ENCODE peak calls at places on chromosomes 16 and 17, in six cellular contexts. X, F, K, T, P and H are unnamed samples.

GRCh38 chr16:22235839-22236745 is 30.0 kb downstream of the EEF2K start:
- DNase-seq in P (no peak), T (no peak), F (no peak), K (no peak), X (no peak), H (no peak)

GRCh38 chr17:78491236-78492115 is 85.7 kb downstream of the DNAH17 start:
- DNase-seq in X (no peak), T (no peak), K (no peak), P (no peak), F (no peak), H (no peak)

GRCh38 chr17:80860101-80860671 is 131.5 kb upstream of the CHMP6 start:
- DNase-seq in F (no peak), P (no peak), K (no peak), X (no peak), T (no peak), H (no peak)

GRCh38 chr16:84689126-84689525 is 10.7 kb upstream of the USP10 start:
- DNase-seq in K (no peak), X (no peak), P (no peak), F (peak; percentile 95), T (no peak), H (peak; percentile 21)

GRCh38 chr17:3917391-3917931 is 1.2 kb upstream of the P2RX1 start:
- DNase-seq in F (peak; percentile 45), T (no peak), K (no peak), P (no peak), X (no peak), H (no peak)

GRCh38 chr16:54178491-54178976 is 108.1 kb downstream of the IRX3 start:
- DNase-seq in T (no peak), P (no peak), K (peak; percentile 35), X (no peak), F (no peak), H (no peak)

GRCh38 chr16:72722552-72722951 is 325.4 kb downstream of the ZFHX3 start:
- DNase-seq in T (no peak), X (no peak), F (no peak), K (no peak), P (no peak), H (no peak)

GRCh38 chr16:84879569-84880487 is 60.0 kb downstream of the CRISPLD2 start:
- DNase-seq in F (peak; percentile 37), T (no peak), X (no peak), K (no peak), P (no peak), H (no peak)

GRCh38 chr16:54542805-54543504 is 256.4 kb upstream of the IRX3 start:
- DNase-seq in X (no peak), P (no peak), T (no peak), F (no peak), K (peak; percentile 17), H (no peak)

GRCh38 chr16:31453255-31454204 is 5.8 kb upstream of the ARMC5 start:
- DNase-seq in K (no peak), X (no peak), T (no peak), F (peak; percentile 49), P (no peak), H (peak; percentile 61)

GRCh38 chr17:19433727-19434340 is 22.8 kb downstream of the RNF112 start:
- DNase-seq in X (no peak), K (no peak), F (no peak), T (no peak), P (no peak), H (no peak)

GRCh38 chr16:6081320-6081976 is 983.9 kb upstream of the EEF2KMT start:
- DNase-seq in K (no peak), P (peak; percentile 6), X (no peak), F (peak; percentile 9), T (no peak), H (no peak)

GRCh38 chr16:67248401-67249177 is at the start of gene SLC9A5:
- DNase-seq in K (peak; percentile 11), T (peak; percentile 45), X (peak; percentile 25), F (peak; percentile 27), P (peak; percentile 52), H (no peak)

GRCh38 chr16:70460737-70461261 is 6.4 kb downstream of the FCSK start:
- DNase-seq in P (no peak), X (no peak), T (no peak), F (no peak), K (no peak), H (no peak)

GRCh38 chr17:50256826-50257573 is 17.3 kb upstream of the TMEM92 start:
- DNase-seq in X (no peak), P (no peak), K (no peak), F (no peak), T (no peak), H (no peak)

GRCh38 chr16:87677830-87678229 is 75.5 kb downstream of the JPH3 start:
- DNase-seq in F (no peak), P (no peak), K (no peak), X (no peak), T (no peak), H (no peak)

GRCh38 chr16:11152205-11152604 is 103.8 kb downstream of the SOCS1 start:
- DNase-seq in F (no peak), X (no peak), T (no peak), K (no peak), P (no peak), H (no peak)

GRCh38 chr16:1108299-1109252 is 12.5 kb upstream of the C1QTNF8 start:
- DNase-seq in K (no peak), T (no peak), F (peak; percentile 55), P (no peak), X (no peak), H (no peak)

GRCh38 chr17:63950940-63951907 is 19.1 kb upstream of the CD79B start:
- DNase-seq in K (no peak), T (peak; percentile 11), X (no peak), F (no peak), P (peak; percentile 48), H (no peak)

GRCh38 chr17:35523296-35523695 is 14.2 kb downstream of the SLFN12L start:
- DNase-seq in K (no peak), X (no peak), T (no peak), F (no peak), P (no peak), H (no peak)

GRCh38 chr17:2937331-2938003 is 125.9 kb downstream of the OR1D5 start:
- DNase-seq in K (no peak), T (no peak), P (no peak), F (no peak), X (no peak), H (no peak)

GRCh38 chr17:66737524-66737923 is 97.4 kb upstream of the CACNG5 start:
- DNase-seq in T (no peak), P (no peak), K (no peak), F (peak; percentile 61), X (no peak), H (no peak)

GRCh38 chr17:36142806-36143205 is 33.6 kb downstream of the TBC1D3B start:
- DNase-seq in F (no peak), T (no peak), K (no peak), X (no peak), P (no peak), H (no peak)

GRCh38 chr16:368388-369158 is 1.8 kb downstream of the MRPL28 start:
- DNase-seq in F (no peak), P (no peak), K (no peak), X (no peak), T (no peak), H (no peak)

GRCh38 chr17:915416-916201 is 64.0 kb downstream of the NXN start:
- DNase-seq in K (peak; percentile 86), F (peak; percentile 84), P (no peak), X (no peak), T (no peak), H (no peak)

GRCh38 chr16:68450741-68451140 is 2.4 kb upstream of the SMPD3 start:
- DNase-seq in K (no peak), P (no peak), T (no peak), F (no peak), X (no peak), H (no peak)

GRCh38 chr17:2710804-2711607 is 558 bp downstream of the CLUH start:
- DNase-seq in X (peak; percentile 37), F (no peak), K (no peak), T (peak; percentile 10), P (peak; percentile 66), H (no peak)

GRCh38 chr17:74176546-74177001 is 26.9 kb upstream of the RPL38 start:
- DNase-seq in F (peak; percentile 43), X (no peak), K (peak; percentile 90), T (peak; percentile 3), P (peak; percentile 66), H (peak; percentile 36)

GRCh38 chr17:70168044-70168978 is 1.0 kb upstream of the KCNJ2 start:
- DNase-seq in X (no peak), T (no peak), P (peak; percentile 37), F (peak; percentile 77), K (peak; percentile 75), H (peak; percentile 69)

GRCh38 chr17:7190276-7190917 is 11.2 kb upstream of the ASGR1 start:
- DNase-seq in K (no peak), P (no peak), F (no peak), T (no peak), X (no peak), H (no peak)

GRCh38 chr17:65027305-65027704 is 29.2 kb downstream of the GNA13 start:
- DNase-seq in F (peak; percentile 76), P (peak; percentile 67), K (no peak), T (peak; percentile 40), X (no peak), H (peak; percentile 18)

GRCh38 chr17:50036455-50037320 is 19.2 kb upstream of the ITGA3 start:
- DNase-seq in P (no peak), F (no peak), T (no peak), X (no peak), K (no peak), H (no peak)

GRCh38 chr16:89782489-89782888 is 34.0 kb downstream of the FANCA start:
- DNase-seq in X (no peak), F (no peak), T (no peak), K (no peak), P (no peak), H (no peak)

GRCh38 chr16:77171750-77172635 is 19.0 kb upstream of the MON1B start:
- DNase-seq in F (peak; percentile 38), X (no peak), K (peak; percentile 33), T (no peak), P (no peak), H (peak; percentile 40)

GRCh38 chr17:75433223-75433622 is 23.2 kb upstream of the TMEM94 start:
- DNase-seq in F (no peak), X (no peak), T (no peak), P (no peak), K (no peak), H (no peak)

GRCh38 chr17:81239714-81240555 is 817 bp downstream of the NDUFAF8 start:
- DNase-seq in K (no peak), T (peak; percentile 26), X (no peak), P (peak; percentile 69), F (no peak), H (no peak)